ENCODE peak calls at places on chromosome X, in eight cellular contexts. W, Z, P, E, I, V, F and G are unnamed samples.

GRCh38 chrX:102833136-102833535 is 103.9 kb upstream of the RAB40AL start:
- DNase-seq in I (peak; percentile 18), P (no peak), W (no peak), F (no peak), V (no peak), Z (no peak), E (no peak), G (no peak)

GRCh38 chrX:134821370-134821769 is 163.1 kb upstream of the PLAC1 start:
- DNase-seq in I (peak; percentile 28), Z (peak; percentile 47), V (peak; percentile 40), P (no peak), F (no peak), E (no peak), W (peak; percentile 30), G (no peak)

GRCh38 chrX:115968436-115969252 is 201.9 kb upstream of the AGTR2 start:
- DNase-seq in P (no peak), V (no peak), F (no peak), W (peak; percentile 97), Z (peak; percentile 87), I (no peak), E (no peak), G (peak; percentile 19)

GRCh38 chrX:15511563-15511962 is 11.0 kb downstream of the BMX start:
- DNase-seq in E (no peak), P (no peak), V (no peak), W (peak; percentile 32), Z (no peak), F (no peak), I (no peak), G (no peak)

GRCh38 chrX:71143508-71143907 is 1.1 kb upstream of the NLGN3 start:
- DNase-seq in W (no peak), V (no peak), P (no peak), F (no peak), Z (no peak), E (no peak), I (no peak), G (no peak)

GRCh38 chrX:72569786-72570185 is 2.9 kb downstream of the HDAC8 start:
- DNase-seq in Z (no peak), P (no peak), I (peak; percentile 63), E (no peak), W (no peak), V (peak; percentile 67), F (no peak), G (no peak)

GRCh38 chrX:121013897-121014455 is 28.4 kb upstream of the CT47A1 start:
- DNase-seq in W (no peak), E (no peak), I (no peak), P (no peak), F (no peak), V (no peak), Z (no peak), G (no peak)

GRCh38 chrX:72714471-72714916 is 388 bp upstream of the PHKA1 start:
- DNase-seq in E (no peak), P (no peak), I (peak; percentile 37), W (peak; percentile 69), F (peak; percentile 53), Z (peak; percentile 83), V (peak; percentile 71), G (no peak)

GRCh38 chrX:154308108-154308946 is 12.7 kb downstream of the TKTL1 start:
- DNase-seq in E (peak; percentile 51), P (peak; percentile 61), V (no peak), F (no peak), I (peak; percentile 41), Z (peak; percentile 83), W (peak; percentile 66), G (peak; percentile 48)

GRCh38 chrX:17495052-17495451 is 120.1 kb downstream of the NHS start:
- DNase-seq in W (no peak), F (no peak), I (no peak), V (no peak), P (no peak), Z (no peak), E (no peak), G (no peak)

GRCh38 chrX:110568396-110568795 is 209.7 kb downstream of the RTL9 start:
- DNase-seq in E (no peak), F (no peak), Z (peak; percentile 49), W (no peak), V (no peak), P (no peak), I (no peak), G (no peak)

GRCh38 chrX:107678957-107679740 is 50.8 kb downstream of the PRPS1 start:
- DNase-seq in E (peak; percentile 22), V (peak; percentile 88), I (peak; percentile 78), P (peak; percentile 42), Z (peak; percentile 81), F (no peak), W (peak; percentile 39), G (no peak)

GRCh38 chrX:11423362-11423818 is 130.2 kb downstream of the AMELX start:
- DNase-seq in P (no peak), W (no peak), Z (peak; percentile 11), V (no peak), E (no peak), F (no peak), I (peak; percentile 72), G (peak; percentile 40)

GRCh38 chrX:24242649-24243556 is 71.0 kb downstream of the SUPT20HL2 start:
- DNase-seq in V (peak; percentile 93), E (no peak), W (no peak), I (peak; percentile 58), Z (no peak), F (peak; percentile 85), P (no peak), G (peak; percentile 25)

GRCh38 chrX:129825746-129826505 is 17.8 kb downstream of the ZDHHC9 start:
- DNase-seq in P (no peak), W (no peak), I (no peak), Z (no peak), V (no peak), E (no peak), F (no peak), G (no peak)

GRCh38 chrX:67563469-67564448 is 19.9 kb downstream of the AR start:
- DNase-seq in W (no peak), E (no peak), P (no peak), F (no peak), Z (peak; percentile 12), V (no peak), I (peak; percentile 58), G (no peak)

GRCh38 chrX:48715876-48716502 is 19.5 kb downstream of the SUV39H1 start:
- DNase-seq in F (no peak), I (no peak), V (no peak), W (no peak), Z (no peak), P (no peak), E (no peak), G (no peak)

GRCh38 chrX:65997978-65998717 is 41.7 kb downstream of the VSIG4 start:
- DNase-seq in V (no peak), F (no peak), P (no peak), I (no peak), Z (peak; percentile 98), E (no peak), W (no peak), G (no peak)

GRCh38 chrX:9494806-9495205 is 29.9 kb downstream of the TBL1X start:
- DNase-seq in E (no peak), V (peak; percentile 65), I (no peak), F (no peak), P (no peak), W (no peak), Z (peak; percentile 20), G (no peak)

GRCh38 chrX:134692990-134693389 is 34.7 kb upstream of the PLAC1 start:
- DNase-seq in Z (no peak), F (no peak), E (no peak), W (no peak), V (no peak), P (no peak), I (peak; percentile 63), G (no peak)

GRCh38 chrX:17580529-17581155 is 156.7 kb upstream of the SCML1 start:
- DNase-seq in P (no peak), I (peak; percentile 59), V (peak; percentile 61), E (no peak), W (no peak), Z (no peak), F (no peak), G (no peak)

GRCh38 chrX:110509778-110510510 is 151.3 kb downstream of the RTL9 start:
- DNase-seq in V (no peak), P (no peak), E (no peak), W (no peak), F (no peak), I (no peak), Z (no peak), G (no peak)

GRCh38 chrX:123648028-123648810 is 84.6 kb downstream of the THOC2 start:
- DNase-seq in W (peak; percentile 81), V (peak; percentile 18), I (peak; percentile 65), E (no peak), Z (no peak), F (peak; percentile 64), P (no peak), G (no peak)

GRCh38 chrX:132532955-132533354 is 44.1 kb upstream of the MBNL3 start:
- DNase-seq in I (peak; percentile 31), V (peak; percentile 8), Z (no peak), E (no peak), P (no peak), F (no peak), W (no peak), G (no peak)

GRCh38 chrX:110406822-110407221 is 48.2 kb downstream of the RTL9 start:
- DNase-seq in W (no peak), E (no peak), P (no peak), V (no peak), I (no peak), F (no peak), Z (no peak), G (no peak)